ENCODE peak calls at places on chromosomes 16 and 17, in five cellular contexts. K, B, W, V and F are unnamed samples.
A peak's percentile ranks its signal among the peaks of the same experiment; 100 is the strongest.

GRCh38 chr17:36463916-36464764 is 22.3 kb upstream of the ZNHIT3 start:
- DNase-seq in W (no peak), V (peak; percentile 45), K (peak; percentile 47), B (peak; percentile 97), F (no peak)

GRCh38 chr17:48453447-48453846 is 23.4 kb upstream of the SKAP1 start:
- DNase-seq in K (no peak), B (no peak), W (no peak), V (no peak), F (no peak)

GRCh38 chr17:69047368-69048263 is 13.1 kb downstream of the ABCA9 start:
- DNase-seq in V (peak; percentile 99), B (no peak), W (no peak), K (no peak), F (no peak)

GRCh38 chr17:50865060-50865867 is 890 bp downstream of the TOB1 start:
- DNase-seq in K (peak; percentile 34), B (peak; percentile 68), W (no peak), V (peak; percentile 63), F (no peak)

GRCh38 chr17:4043862-4044261 is 79.6 kb upstream of the ATP2A3 start:
- DNase-seq in W (peak; percentile 39), K (no peak), V (no peak), B (no peak), F (no peak)

GRCh38 chr17:39080416-39081179 is 70.8 kb downstream of the PLXDC1 start:
- DNase-seq in K (no peak), W (no peak), B (no peak), V (no peak), F (no peak)

GRCh38 chr17:67434061-67434525 is 57.0 kb downstream of the PITPNC1 start:
- DNase-seq in V (no peak), W (no peak), K (no peak), B (no peak), F (no peak)

GRCh38 chr17:28929769-28930168 is 21.5 kb downstream of the PHF12 start:
- DNase-seq in V (no peak), W (no peak), B (peak; percentile 36), K (no peak), F (no peak)

GRCh38 chr16:49000594-49000993 is 281.0 kb downstream of the CBLN1 start:
- DNase-seq in W (no peak), K (peak; percentile 26), V (no peak), B (peak; percentile 75), F (no peak)

GRCh38 chr17:50686494-50687199 is 21.1 kb downstream of the ANKRD40 start:
- DNase-seq in W (no peak), B (no peak), V (peak; percentile 28), K (peak; percentile 92), F (no peak)

GRCh38 chr17:47806026-47806912 is 15.3 kb downstream of the OSBPL7 start:
- DNase-seq in W (no peak), V (no peak), K (no peak), B (no peak), F (no peak)

GRCh38 chr16:84272740-84273320 is 21.8 kb upstream of the WFDC1 start:
- DNase-seq in V (no peak), W (no peak), B (no peak), K (no peak), F (no peak)

GRCh38 chr17:79950711-79951110 is 85.0 kb downstream of the TBC1D16 start:
- DNase-seq in W (no peak), K (no peak), V (no peak), B (peak; percentile 71), F (no peak)

GRCh38 chr16:27737513-27737912 is 187.6 kb downstream of the KATNIP start:
- DNase-seq in K (no peak), V (no peak), B (no peak), W (no peak), F (no peak)

GRCh38 chr16:1913327-1914083 is 4.7 kb downstream of the HS3ST6 start:
- DNase-seq in K (no peak), W (no peak), B (no peak), V (no peak), F (no peak)

GRCh38 chr16:72848759-72849664 is 198.9 kb downstream of the ZFHX3 start:
- DNase-seq in K (peak; percentile 56), V (peak; percentile 93), B (no peak), W (no peak), F (no peak)

GRCh38 chr17:65345261-65346060 is 208.3 kb downstream of the RGS9 start:
- DNase-seq in K (no peak), W (no peak), B (no peak), V (peak; percentile 27), F (no peak)

GRCh38 chr17:47604268-47604927 is 45.3 kb upstream of the KPNB1 start:
- DNase-seq in B (no peak), V (peak; percentile 30), W (no peak), K (no peak), F (no peak)

GRCh38 chr17:14197582-14197981 is 39.1 kb downstream of the CDRT15 start:
- DNase-seq in V (no peak), W (no peak), K (no peak), B (no peak), F (no peak)

GRCh38 chr17:76265624-76266243 is 586 bp downstream of the UBALD2 start:
- DNase-seq in V (peak; percentile 36), W (no peak), K (no peak), B (peak; percentile 73), F (no peak)

GRCh38 chr17:67475161-67475887 is 98.2 kb downstream of the PITPNC1 start:
- DNase-seq in B (peak; percentile 89), K (peak; percentile 75), W (peak; percentile 53), V (peak; percentile 81), F (no peak)

GRCh38 chr17:31190351-31190750 is 95.6 kb downstream of the NF1 start:
- DNase-seq in K (no peak), V (peak; percentile 44), B (peak; percentile 10), W (no peak), F (no peak)

GRCh38 chr16:74999683-75000480 is 1.1 kb downstream of the ZNRF1 start:
- DNase-seq in K (no peak), V (peak; percentile 52), B (peak; percentile 80), W (no peak), F (no peak)

GRCh38 chr17:69434164-69434579 is 19.7 kb downstream of the MAP2K6 start:
- DNase-seq in K (no peak), W (no peak), B (no peak), V (peak; percentile 83), F (no peak)

GRCh38 chr16:2142942-2143868 is 5.2 kb upstream of the RAB26 start:
- DNase-seq in V (no peak), K (no peak), W (no peak), B (no peak), F (no peak)

GRCh38 chr17:8275421-8276290 is 12.8 kb upstream of the RANGRF start:
- DNase-seq in V (no peak), W (no peak), K (no peak), B (no peak), F (no peak)

GRCh38 chr16:85018529-85019236 is 7.3 kb upstream of the ZDHHC7 start:
- DNase-seq in W (no peak), V (no peak), K (no peak), B (no peak), F (no peak)

GRCh38 chr17:15965510-15965909 is 20.6 kb downstream of the ADORA2B start:
- DNase-seq in V (no peak), W (no peak), B (peak; percentile 28), K (no peak), F (no peak)

GRCh38 chr16:49921791-49922456 is 66.0 kb upstream of the ZNF423 start:
- DNase-seq in K (peak; percentile 51), W (no peak), B (peak; percentile 90), V (peak; percentile 52), F (no peak)

GRCh38 chr16:17474572-17474971 is 3.8 kb upstream of the XYLT1 start:
- DNase-seq in V (no peak), B (no peak), K (no peak), W (no peak), F (no peak)

GRCh38 chr17:77779711-77780539 is 178.6 kb upstream of the TNRC6C start:
- DNase-seq in B (no peak), V (no peak), W (no peak), K (no peak), F (no peak)

GRCh38 chr17:55660171-55660886 is 62.3 kb downstream of the TMEM100 start:
- DNase-seq in B (no peak), K (no peak), V (peak; percentile 95), W (no peak), F (peak; percentile 97)

GRCh38 chr17:61451538-61452300 is 503 bp upstream of the TBX4 start:
- DNase-seq in V (no peak), B (peak; percentile 64), W (no peak), K (no peak), F (no peak)

GRCh38 chr17:61450641-61451537 is 1.3 kb upstream of the TBX4 start:
- DNase-seq in K (no peak), B (peak; percentile 79), V (no peak), W (no peak), F (no peak)

GRCh38 chr17:61454095-61454931 is 2.1 kb downstream of the TBX4 start:
- DNase-seq in V (no peak), B (peak; percentile 58), K (no peak), W (no peak), F (no peak)

GRCh38 chr17:61453563-61453962 is 1.3 kb downstream of the TBX4 start:
- DNase-seq in W (no peak), K (no peak), V (peak; percentile 11), B (no peak), F (no peak)

GRCh38 chr17:61452301-61453290 is at the start of gene TBX4:
- DNase-seq in W (no peak), V (no peak), B (peak; percentile 76), K (no peak), F (no peak)
- TF ChIP-seq EZH2 in W (peak; percentile 79), V (peak; percentile 99), B (peak; percentile 99), K (no peak), F (no peak)

GRCh38 chr16:14043278-14043677 is 27.8 kb upstream of the MRTFB start:
- DNase-seq in B (no peak), W (no peak), V (no peak), K (no peak), F (no peak)
- TF ChIP-seq POLR2AphosphoS5 in B (no peak), W (no peak), V (no peak), K (no peak), F (no peak)

GRCh38 chr17:63445571-63446217 is 412 bp downstream of the CYB561 start:
- DNase-seq in V (peak; percentile 63), W (no peak), B (peak; percentile 72), K (peak; percentile 58), F (no peak)
- TF ChIP-seq EZH2 in V (no peak), W (no peak), B (no peak), K (no peak), F (no peak)

DNA sequence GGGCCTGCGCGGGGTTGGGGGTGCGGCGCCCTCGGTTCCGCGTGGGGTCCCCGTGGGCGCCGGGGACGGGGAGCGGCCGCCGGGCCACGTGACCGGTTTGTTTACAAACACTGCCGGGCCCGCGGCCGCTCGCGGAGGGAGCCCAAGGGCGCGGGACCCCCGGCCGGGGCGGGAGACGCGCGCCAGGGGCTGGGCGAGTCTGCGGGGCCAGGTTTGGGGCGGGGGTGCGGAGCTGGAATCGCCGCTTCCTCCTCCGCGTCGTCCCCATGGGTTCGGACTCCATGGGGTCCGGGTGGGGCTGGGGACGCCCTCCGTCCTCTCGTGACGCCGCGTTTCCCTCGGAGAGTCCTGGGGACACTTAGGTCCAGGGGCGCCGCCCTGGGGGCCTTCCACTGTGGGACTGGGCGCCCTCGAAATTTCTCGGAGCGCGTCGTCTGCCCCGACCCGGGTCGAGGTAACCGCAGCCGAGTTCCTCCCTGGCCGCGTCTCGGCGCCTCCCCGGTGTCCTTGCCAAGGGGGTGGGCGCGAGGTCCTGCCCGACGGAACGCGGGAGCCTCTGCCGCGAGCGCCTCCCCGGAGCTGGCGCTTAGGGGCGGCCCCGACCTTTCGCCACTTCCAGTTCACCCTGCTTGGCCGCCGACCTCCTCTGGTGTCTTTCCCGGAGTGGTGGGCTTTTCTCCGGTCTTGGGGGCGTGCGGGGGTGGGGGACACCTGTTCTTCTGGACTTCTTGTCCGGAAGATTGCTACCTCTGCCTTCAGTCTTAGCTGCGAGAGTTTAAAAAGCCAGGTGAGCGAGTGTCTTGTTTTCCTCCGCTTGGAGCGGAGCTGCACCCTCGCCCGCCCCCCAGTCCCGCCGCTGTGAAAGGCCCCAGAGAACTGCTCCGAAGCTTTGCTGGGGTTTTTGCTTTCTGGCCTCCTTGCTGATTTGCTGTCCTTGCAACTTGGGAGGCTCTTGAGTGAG is 754 bp downstream of the YPEL2 start:
- DNase-seq in K (no peak), V (no peak), B (peak; percentile 52), W (no peak), F (no peak)
- TF ChIP-seq POLR2AphosphoS5 in K (no peak), V (no peak), B (no peak), W (no peak), F (no peak)